ENCODE peak calls at places on chromosomes 11 and 22, in nine cellular contexts. One of them, this sample, is unnamed.

GRCh38 chr11:115132829-115133228 is 371.4 kb downstream of the CADM1 start:
- DNase-seq in Peyer's patch: no peak
- DNase-seq in left ventricle myocardium inferior: no peak
- DNase-seq in Right ventricle myocardium superior: no peak
- DNase-seq in activated naive CD8-positive, alpha-beta T cell treated with anti-CD3 and anti-CD28 coated beads, Interleukin-2, amount 50 U/mL, for 24 hours: no peak
- DNase-seq in fibroblast of mammary gland: no peak
- DNase-seq in cardiac fibroblast: no peak
- DNase-seq in BJ: no peak
- DNase-seq in GM12891: peak
- DNase-seq in this sample: peak

GRCh38 chr11:134560566-134561347 is 148.7 kb upstream of the B3GAT1 start:
- DNase-seq in Peyer's patch: no peak
- DNase-seq in left ventricle myocardium inferior: no peak
- DNase-seq in Right ventricle myocardium superior: no peak
- DNase-seq in activated naive CD8-positive, alpha-beta T cell treated with anti-CD3 and anti-CD28 coated beads, Interleukin-2, amount 50 U/mL, for 24 hours: no peak
- DNase-seq in fibroblast of mammary gland: no peak
- DNase-seq in cardiac fibroblast: no peak
- DNase-seq in BJ: no peak
- DNase-seq in GM12891: no peak
- DNase-seq in this sample: peak

GRCh38 chr11:19225123-19225522 is 15.6 kb downstream of the E2F8 start:
- DNase-seq in Peyer's patch: no peak
- DNase-seq in left ventricle myocardium inferior: no peak
- DNase-seq in Right ventricle myocardium superior: no peak
- DNase-seq in activated naive CD8-positive, alpha-beta T cell treated with anti-CD3 and anti-CD28 coated beads, Interleukin-2, amount 50 U/mL, for 24 hours: no peak
- DNase-seq in fibroblast of mammary gland: no peak
- DNase-seq in cardiac fibroblast: no peak
- DNase-seq in BJ: no peak
- DNase-seq in GM12891: no peak
- DNase-seq in this sample: no peak

GRCh38 chr11:79461144-79461543 is 20.3 kb upstream of the TENM4 start:
- DNase-seq in Peyer's patch: no peak
- DNase-seq in left ventricle myocardium inferior: no peak
- DNase-seq in Right ventricle myocardium superior: no peak
- DNase-seq in activated naive CD8-positive, alpha-beta T cell treated with anti-CD3 and anti-CD28 coated beads, Interleukin-2, amount 50 U/mL, for 24 hours: no peak
- DNase-seq in fibroblast of mammary gland: peak
- DNase-seq in cardiac fibroblast: peak
- DNase-seq in BJ: no peak
- DNase-seq in GM12891: no peak
- DNase-seq in this sample: peak

GRCh38 chr22:23563111-23563510 is 17.0 kb downstream of the IGLL1 start:
- DNase-seq in Peyer's patch: no peak
- DNase-seq in left ventricle myocardium inferior: no peak
- DNase-seq in Right ventricle myocardium superior: no peak
- DNase-seq in activated naive CD8-positive, alpha-beta T cell treated with anti-CD3 and anti-CD28 coated beads, Interleukin-2, amount 50 U/mL, for 24 hours: no peak
- DNase-seq in fibroblast of mammary gland: no peak
- DNase-seq in cardiac fibroblast: no peak
- DNase-seq in BJ: no peak
- DNase-seq in GM12891: no peak
- DNase-seq in this sample: no peak

GRCh38 chr11:125112235-125112604 is 794 bp upstream of the TMEM218 start:
- DNase-seq in Peyer's patch: no peak
- DNase-seq in left ventricle myocardium inferior: no peak
- DNase-seq in Right ventricle myocardium superior: no peak
- DNase-seq in activated naive CD8-positive, alpha-beta T cell treated with anti-CD3 and anti-CD28 coated beads, Interleukin-2, amount 50 U/mL, for 24 hours: no peak
- DNase-seq in fibroblast of mammary gland: no peak
- DNase-seq in cardiac fibroblast: no peak
- DNase-seq in BJ: no peak
- DNase-seq in GM12891: no peak
- DNase-seq in this sample: no peak

GRCh38 chr11:125192717-125193116 is 28.2 kb downstream of the PKNOX2 start:
- DNase-seq in Peyer's patch: no peak
- DNase-seq in left ventricle myocardium inferior: no peak
- DNase-seq in Right ventricle myocardium superior: no peak
- DNase-seq in activated naive CD8-positive, alpha-beta T cell treated with anti-CD3 and anti-CD28 coated beads, Interleukin-2, amount 50 U/mL, for 24 hours: no peak
- DNase-seq in fibroblast of mammary gland: no peak
- DNase-seq in cardiac fibroblast: no peak
- DNase-seq in BJ: no peak
- DNase-seq in GM12891: no peak
- DNase-seq in this sample: no peak

GRCh38 chr11:63491614-63492372 is 826 bp upstream of the PLAAT5 start:
- DNase-seq in Peyer's patch: no peak
- DNase-seq in left ventricle myocardium inferior: no peak
- DNase-seq in Right ventricle myocardium superior: no peak
- DNase-seq in activated naive CD8-positive, alpha-beta T cell treated with anti-CD3 and anti-CD28 coated beads, Interleukin-2, amount 50 U/mL, for 24 hours: no peak
- DNase-seq in fibroblast of mammary gland: no peak
- DNase-seq in cardiac fibroblast: peak
- DNase-seq in BJ: no peak
- DNase-seq in GM12891: no peak
- DNase-seq in this sample: peak

GRCh38 chr11:65899356-65900124 is 648 bp downstream of the FOSL1 start:
- DNase-seq in Peyer's patch: no peak
- DNase-seq in left ventricle myocardium inferior: peak
- DNase-seq in Right ventricle myocardium superior: peak
- DNase-seq in activated naive CD8-positive, alpha-beta T cell treated with anti-CD3 and anti-CD28 coated beads, Interleukin-2, amount 50 U/mL, for 24 hours: peak
- DNase-seq in fibroblast of mammary gland: peak
- DNase-seq in cardiac fibroblast: peak
- DNase-seq in BJ: no peak
- DNase-seq in GM12891: peak
- DNase-seq in this sample: no peak

GRCh38 chr22:37249946-37250345 is 5.9 kb upstream of the RAC2 start:
- DNase-seq in Peyer's patch: no peak
- DNase-seq in left ventricle myocardium inferior: no peak
- DNase-seq in Right ventricle myocardium superior: no peak
- DNase-seq in activated naive CD8-positive, alpha-beta T cell treated with anti-CD3 and anti-CD28 coated beads, Interleukin-2, amount 50 U/mL, for 24 hours: no peak
- DNase-seq in fibroblast of mammary gland: no peak
- DNase-seq in cardiac fibroblast: no peak
- DNase-seq in BJ: no peak
- DNase-seq in GM12891: no peak
- DNase-seq in this sample: no peak

GRCh38 chr22:48517039-48518030 is 1310.3 kb downstream of the BRD1 start:
- DNase-seq in Peyer's patch: no peak
- DNase-seq in left ventricle myocardium inferior: no peak
- DNase-seq in Right ventricle myocardium superior: no peak
- DNase-seq in activated naive CD8-positive, alpha-beta T cell treated with anti-CD3 and anti-CD28 coated beads, Interleukin-2, amount 50 U/mL, for 24 hours: no peak
- DNase-seq in fibroblast of mammary gland: no peak
- DNase-seq in cardiac fibroblast: no peak
- DNase-seq in BJ: no peak
- DNase-seq in GM12891: no peak
- DNase-seq in this sample: peak

GRCh38 chr22:41526802-41527799 is 17.2 kb downstream of the POLR3H start:
- DNase-seq in Peyer's patch: peak
- DNase-seq in left ventricle myocardium inferior: peak
- DNase-seq in Right ventricle myocardium superior: peak
- DNase-seq in activated naive CD8-positive, alpha-beta T cell treated with anti-CD3 and anti-CD28 coated beads, Interleukin-2, amount 50 U/mL, for 24 hours: peak
- DNase-seq in fibroblast of mammary gland: peak
- DNase-seq in cardiac fibroblast: peak
- DNase-seq in BJ: no peak
- DNase-seq in GM12891: peak
- DNase-seq in this sample: peak

GRCh38 chr11:114281388-114281956 is 14.7 kb upstream of the NNMT start:
- DNase-seq in Peyer's patch: no peak
- DNase-seq in left ventricle myocardium inferior: no peak
- DNase-seq in Right ventricle myocardium superior: no peak
- DNase-seq in activated naive CD8-positive, alpha-beta T cell treated with anti-CD3 and anti-CD28 coated beads, Interleukin-2, amount 50 U/mL, for 24 hours: no peak
- DNase-seq in fibroblast of mammary gland: no peak
- DNase-seq in cardiac fibroblast: peak
- DNase-seq in BJ: no peak
- DNase-seq in GM12891: no peak
- DNase-seq in this sample: no peak

GRCh38 chr11:15127341-15127740 is 12.6 kb downstream of the INSC start:
- DNase-seq in Peyer's patch: no peak
- DNase-seq in left ventricle myocardium inferior: no peak
- DNase-seq in Right ventricle myocardium superior: no peak
- DNase-seq in activated naive CD8-positive, alpha-beta T cell treated with anti-CD3 and anti-CD28 coated beads, Interleukin-2, amount 50 U/mL, for 24 hours: no peak
- DNase-seq in fibroblast of mammary gland: peak
- DNase-seq in cardiac fibroblast: peak
- DNase-seq in BJ: no peak
- DNase-seq in GM12891: no peak
- DNase-seq in this sample: no peak

GRCh38 chr11:72229925-72230763 is 5.6 kb downstream of the INPPL1 start:
- DNase-seq in Peyer's patch: peak
- DNase-seq in left ventricle myocardium inferior: no peak
- DNase-seq in Right ventricle myocardium superior: no peak
- DNase-seq in activated naive CD8-positive, alpha-beta T cell treated with anti-CD3 and anti-CD28 coated beads, Interleukin-2, amount 50 U/mL, for 24 hours: no peak
- DNase-seq in fibroblast of mammary gland: no peak
- DNase-seq in cardiac fibroblast: no peak
- DNase-seq in BJ: no peak
- DNase-seq in GM12891: no peak
- DNase-seq in this sample: peak

GRCh38 chr11:1082728-1083620 is 8.3 kb downstream of the MUC2 start:
- DNase-seq in Peyer's patch: no peak
- DNase-seq in left ventricle myocardium inferior: peak
- DNase-seq in Right ventricle myocardium superior: peak
- DNase-seq in activated naive CD8-positive, alpha-beta T cell treated with anti-CD3 and anti-CD28 coated beads, Interleukin-2, amount 50 U/mL, for 24 hours: no peak
- DNase-seq in fibroblast of mammary gland: no peak
- DNase-seq in cardiac fibroblast: no peak
- DNase-seq in BJ: no peak
- DNase-seq in GM12891: no peak
- DNase-seq in this sample: no peak

GRCh38 chr22:24420072-24420976 is 7.1 kb upstream of the ADORA2A start:
- DNase-seq in Peyer's patch: no peak
- DNase-seq in left ventricle myocardium inferior: no peak
- DNase-seq in Right ventricle myocardium superior: peak
- DNase-seq in activated naive CD8-positive, alpha-beta T cell treated with anti-CD3 and anti-CD28 coated beads, Interleukin-2, amount 50 U/mL, for 24 hours: no peak
- DNase-seq in fibroblast of mammary gland: no peak
- DNase-seq in cardiac fibroblast: no peak
- DNase-seq in BJ: no peak
- DNase-seq in GM12891: no peak
- DNase-seq in this sample: no peak

GRCh38 chr22:32695451-32695891 is 106.0 kb upstream of the TIMP3 start:
- DNase-seq in Peyer's patch: no peak
- DNase-seq in left ventricle myocardium inferior: no peak
- DNase-seq in Right ventricle myocardium superior: no peak
- DNase-seq in activated naive CD8-positive, alpha-beta T cell treated with anti-CD3 and anti-CD28 coated beads, Interleukin-2, amount 50 U/mL, for 24 hours: no peak
- DNase-seq in fibroblast of mammary gland: peak
- DNase-seq in cardiac fibroblast: peak
- DNase-seq in BJ: peak
- DNase-seq in GM12891: no peak
- DNase-seq in this sample: no peak

GRCh38 chr11:114059984-114060401 is 482 bp downstream of the ZBTB16 start:
- DNase-seq in Peyer's patch: peak
- DNase-seq in left ventricle myocardium inferior: peak
- DNase-seq in Right ventricle myocardium superior: peak
- DNase-seq in activated naive CD8-positive, alpha-beta T cell treated with anti-CD3 and anti-CD28 coated beads, Interleukin-2, amount 50 U/mL, for 24 hours: peak
- DNase-seq in fibroblast of mammary gland: peak
- DNase-seq in cardiac fibroblast: peak
- DNase-seq in BJ: no peak
- DNase-seq in GM12891: no peak
- DNase-seq in this sample: peak